ENCODE peak calls at places on chromosomes 2 and 18, in ten cellular contexts. W is activated T-cell treated with anti-CD3 and anti-CD28 coated beads, Interleukin-2, amount 50 U/mL, for 72 hours; J is NCI-H2029; D is endothelial cell; T is brain microvascular endothelial cell; R is mesenteric fat pad; H is stimulated activated CD4-positive, alpha-beta T cell treated with anti-CD3 and anti-CD28 coated beads, Interleukin-1b, Interleukin-23, amount 100 ng/mL, for 24 hours; Z is lower lobe of right lung; C is retinal pigment epithelial cell; E is NCI-H1092. X is an unnamed sample.

GRCh38 chr2:104755026-104755856 is 98.7 kb upstream of the POU3F3 start:
- DNase-seq in W (no peak), J (no peak), D (no peak), T (no peak), R (no peak), H (no peak), Z (peak; percentile 53), C (no peak), E (no peak), X (no peak)

GRCh38 chr18:24031916-24032315 is 17.4 kb downstream of the TTC39C start:
- DNase-seq in W (no peak), J (no peak), D (no peak), T (no peak), R (no peak), H (no peak), Z (no peak), C (no peak), E (no peak), X (no peak)

GRCh38 chr2:190466819-190467444 is 58.8 kb downstream of the MFSD6 start:
- DNase-seq in W (no peak), J (peak; percentile 70), D (no peak), T (no peak), R (no peak), H (no peak), Z (no peak), C (no peak), E (peak; percentile 67), X (no peak)

GRCh38 chr2:73368781-73369180 is 16.9 kb upstream of the ALMS1 start:
- DNase-seq in W (no peak), J (no peak), D (no peak), T (no peak), R (no peak), H (no peak), Z (no peak), C (no peak), E (no peak), X (no peak)

GRCh38 chr2:240462704-240463273 is 27.3 kb downstream of the GPC1 start:
- DNase-seq in W (no peak), J (no peak), D (no peak), T (no peak), R (peak; percentile 82), H (no peak), Z (no peak), C (no peak), E (no peak), X (no peak)

GRCh38 chr2:221606369-221606768 is 34.3 kb upstream of the EPHA4 start:
- DNase-seq in W (no peak), J (no peak), D (no peak), T (no peak), R (no peak), H (no peak), Z (no peak), C (no peak), E (no peak), X (no peak)

GRCh38 chr2:14678754-14679153 is 46.2 kb downstream of the LRATD1 start:
- DNase-seq in W (no peak), J (no peak), D (no peak), T (no peak), R (no peak), H (no peak), Z (no peak), C (no peak), E (no peak), X (no peak)

GRCh38 chr18:40179647-40180175 is 1775.3 kb upstream of the PIK3C3 start:
- DNase-seq in W (no peak), J (no peak), D (no peak), T (no peak), R (no peak), H (no peak), Z (no peak), C (no peak), E (no peak), X (no peak)

GRCh38 chr2:238027591-238028415 is 33.0 kb upstream of the SCLY start:
- DNase-seq in W (no peak), J (no peak), D (no peak), T (no peak), R (no peak), H (no peak), Z (no peak), C (no peak), E (no peak), X (no peak)

GRCh38 chr2:74572178-74572925 is 17.8 kb downstream of the DOK1 start:
- DNase-seq in W (no peak), J (no peak), D (no peak), T (no peak), R (no peak), H (no peak), Z (no peak), C (no peak), E (no peak), X (no peak)

GRCh38 chr2:48529189-48529588 is 765 bp upstream of the STON1 start:
- DNase-seq in W (no peak), J (peak; percentile 19), D (no peak), T (no peak), R (no peak), H (no peak), Z (no peak), C (no peak), E (no peak), X (no peak)

GRCh38 chr2:33242845-33243244 is 233.6 kb upstream of the RASGRP3 start:
- DNase-seq in W (no peak), J (no peak), D (no peak), T (peak; percentile 85), R (no peak), H (no peak), Z (no peak), C (no peak), E (no peak), X (no peak)

GRCh38 chr2:222730346-222731065 is 59.0 kb downstream of the MOGAT1 start:
- DNase-seq in W (no peak), J (no peak), D (no peak), T (no peak), R (no peak), H (no peak), Z (no peak), C (no peak), E (no peak), X (no peak)

GRCh38 chr2:175824243-175824642 is 177.8 kb downstream of the LNPK start:
- DNase-seq in W (no peak), J (no peak), D (no peak), T (no peak), R (no peak), H (no peak), Z (no peak), C (no peak), E (no peak), X (no peak)

GRCh38 chr2:237404413-237404812 is 9.6 kb downstream of the COL6A3 start:
- DNase-seq in W (no peak), J (no peak), D (no peak), T (no peak), R (no peak), H (no peak), Z (no peak), C (no peak), E (no peak), X (no peak)

GRCh38 chr2:219396863-219397457 is 9.2 kb upstream of the DNPEP start:
- DNase-seq in W (no peak), J (peak; percentile 34), D (no peak), T (no peak), R (peak; percentile 1), H (no peak), Z (no peak), C (no peak), E (no peak), X (no peak)

GRCh38 chr2:100766806-100767205 is 53.1 kb upstream of the NPAS2 start:
- DNase-seq in W (no peak), J (no peak), D (no peak), T (no peak), R (no peak), H (no peak), Z (no peak), C (no peak), E (no peak), X (no peak)

GRCh38 chr2:111119004-111119846 is 1.5 kb upstream of the BCL2L11 start:
- DNase-seq in W (peak; percentile 59), J (no peak), D (peak; percentile 33), T (no peak), R (no peak), H (no peak), Z (peak; percentile 57), C (no peak), E (no peak), X (peak; percentile 39)

GRCh38 chr18:33751613-33752221 is 173.7 kb downstream of the ASXL3 start:
- DNase-seq in W (no peak), J (peak; percentile 31), D (no peak), T (no peak), R (no peak), H (no peak), Z (no peak), C (no peak), E (peak; percentile 77), X (no peak)